ENCODE peak calls at places on chromosomes 3 and 15, in five cellular contexts. One of them, this sample, is unnamed.

GRCh38 chr3:99866167-99866810 is 48.6 kb downstream of the CMSS1 start:
- DNase-seq in mammary epithelial cell: peak; percentile 77
- DNase-seq in endodermal cell: no peak
- DNase-seq in mesendoderm: no peak
- DNase-seq in fibroblast of lung: peak; percentile 91
- DNase-seq in this sample: no peak

GRCh38 chr3:139427283-139428060 is 38.0 kb upstream of the COPB2 start:
- DNase-seq in mammary epithelial cell: peak; percentile 67
- DNase-seq in endodermal cell: peak; percentile 33
- DNase-seq in mesendoderm: peak; percentile 84
- DNase-seq in fibroblast of lung: peak; percentile 64
- DNase-seq in this sample: peak; percentile 76

GRCh38 chr3:134737520-134737919 is 57.5 kb upstream of the EPHB1 start:
- DNase-seq in mammary epithelial cell: no peak
- DNase-seq in endodermal cell: no peak
- DNase-seq in mesendoderm: peak; percentile 65
- DNase-seq in fibroblast of lung: no peak
- DNase-seq in this sample: no peak

GRCh38 chr15:66763186-66764066 is 61.4 kb downstream of the SMAD6 start:
- DNase-seq in mammary epithelial cell: no peak
- DNase-seq in endodermal cell: no peak
- DNase-seq in mesendoderm: no peak
- DNase-seq in fibroblast of lung: peak; percentile 39
- DNase-seq in this sample: no peak

GRCh38 chr3:127655641-127656040 is 17.1 kb upstream of the ABTB1 start:
- DNase-seq in mammary epithelial cell: no peak
- DNase-seq in endodermal cell: no peak
- DNase-seq in mesendoderm: peak; percentile 77
- DNase-seq in fibroblast of lung: peak; percentile 70
- DNase-seq in this sample: no peak

GRCh38 chr3:72679540-72680198 is 168.6 kb downstream of the SHQ1 start:
- DNase-seq in mammary epithelial cell: peak; percentile 40
- DNase-seq in endodermal cell: no peak
- DNase-seq in mesendoderm: peak; percentile 67
- DNase-seq in fibroblast of lung: peak; percentile 81
- DNase-seq in this sample: peak; percentile 70

GRCh38 chr15:55820043-55820442 is 77.1 kb upstream of the PRTG start:
- DNase-seq in mammary epithelial cell: no peak
- DNase-seq in endodermal cell: no peak
- DNase-seq in mesendoderm: no peak
- DNase-seq in fibroblast of lung: no peak
- DNase-seq in this sample: no peak

GRCh38 chr3:41369838-41370237 is 170.5 kb downstream of the CTNNB1 start:
- DNase-seq in mammary epithelial cell: no peak
- DNase-seq in endodermal cell: no peak
- DNase-seq in mesendoderm: peak; percentile 36
- DNase-seq in fibroblast of lung: no peak
- DNase-seq in this sample: no peak

GRCh38 chr3:12444582-12445468 is 39.5 kb upstream of the TSEN2 start:
- DNase-seq in mammary epithelial cell: peak; percentile 76
- DNase-seq in endodermal cell: peak; percentile 81
- DNase-seq in mesendoderm: peak; percentile 74
- DNase-seq in fibroblast of lung: peak; percentile 53
- DNase-seq in this sample: no peak

GRCh38 chr15:85661859-85662258 is 132.9 kb downstream of the KLHL25 start:
- DNase-seq in mammary epithelial cell: no peak
- DNase-seq in endodermal cell: no peak
- DNase-seq in mesendoderm: no peak
- DNase-seq in fibroblast of lung: no peak
- DNase-seq in this sample: no peak

GRCh38 chr3:164467027-164467426 is 611.3 kb downstream of the SI start:
- DNase-seq in mammary epithelial cell: no peak
- DNase-seq in endodermal cell: no peak
- DNase-seq in mesendoderm: peak; percentile 6
- DNase-seq in fibroblast of lung: peak; percentile 1
- DNase-seq in this sample: no peak

GRCh38 chr15:40063563-40064011 is 24.6 kb upstream of the SRP14 start:
- DNase-seq in mammary epithelial cell: peak; percentile 83
- DNase-seq in endodermal cell: peak; percentile 47
- DNase-seq in mesendoderm: no peak
- DNase-seq in fibroblast of lung: peak; percentile 69
- DNase-seq in this sample: no peak

GRCh38 chr3:119663885-119664284 is 3.5 kb upstream of the POPDC2 start:
- DNase-seq in mammary epithelial cell: no peak
- DNase-seq in endodermal cell: no peak
- DNase-seq in mesendoderm: no peak
- DNase-seq in fibroblast of lung: peak; percentile 28
- DNase-seq in this sample: no peak

GRCh38 chr15:33737687-33738606 is 230.3 kb upstream of the CHRM5 start:
- DNase-seq in mammary epithelial cell: peak; percentile 13
- DNase-seq in endodermal cell: peak; percentile 87
- DNase-seq in mesendoderm: peak; percentile 74
- DNase-seq in fibroblast of lung: peak; percentile 17
- DNase-seq in this sample: peak; percentile 41

GRCh38 chr3:2635511-2635910 is 474.7 kb downstream of the IL5RA start:
- DNase-seq in mammary epithelial cell: no peak
- DNase-seq in endodermal cell: no peak
- DNase-seq in mesendoderm: no peak
- DNase-seq in fibroblast of lung: no peak
- DNase-seq in this sample: peak; percentile 65

GRCh38 chr3:53236112-53236841 is 19.5 kb downstream of the TKT start:
- DNase-seq in mammary epithelial cell: peak; percentile 68
- DNase-seq in endodermal cell: peak; percentile 72
- DNase-seq in mesendoderm: peak; percentile 91
- DNase-seq in fibroblast of lung: peak; percentile 93
- DNase-seq in this sample: peak; percentile 39

GRCh38 chr15:73165844-73166243 is 113.6 kb downstream of the NEO1 start:
- DNase-seq in mammary epithelial cell: peak; percentile 72
- DNase-seq in endodermal cell: no peak
- DNase-seq in mesendoderm: no peak
- DNase-seq in fibroblast of lung: peak; percentile 15
- DNase-seq in this sample: no peak

GRCh38 chr3:4520013-4520881 is 27.1 kb downstream of the ITPR1 start:
- DNase-seq in mammary epithelial cell: no peak
- DNase-seq in endodermal cell: no peak
- DNase-seq in mesendoderm: no peak
- DNase-seq in fibroblast of lung: no peak
- DNase-seq in this sample: no peak

GRCh38 chr15:39397883-39398282 is 183.0 kb upstream of the THBS1 start:
- DNase-seq in mammary epithelial cell: no peak
- DNase-seq in endodermal cell: no peak
- DNase-seq in mesendoderm: no peak
- DNase-seq in fibroblast of lung: peak; percentile 57
- DNase-seq in this sample: peak; percentile 38

GRCh38 chr15:23416349-23417276 is 30.4 kb downstream of the GOLGA6L2 start:
- DNase-seq in mammary epithelial cell: no peak
- DNase-seq in endodermal cell: peak; percentile 83
- DNase-seq in mesendoderm: no peak
- DNase-seq in fibroblast of lung: no peak
- DNase-seq in this sample: peak; percentile 96

GRCh38 chr3:159857840-159858239 is 130.8 kb upstream of the IL12A start:
- DNase-seq in mammary epithelial cell: no peak
- DNase-seq in endodermal cell: no peak
- DNase-seq in mesendoderm: no peak
- DNase-seq in fibroblast of lung: no peak
- DNase-seq in this sample: no peak

GRCh38 chr3:12442654-12443501 is 41.4 kb upstream of the TSEN2 start:
- DNase-seq in mammary epithelial cell: peak; percentile 16
- DNase-seq in endodermal cell: no peak
- DNase-seq in mesendoderm: no peak
- DNase-seq in fibroblast of lung: peak; percentile 83
- DNase-seq in this sample: no peak

GRCh38 chr15:78046796-78047341 is 30.6 kb downstream of the TBC1D2B start:
- DNase-seq in mammary epithelial cell: peak; percentile 48
- DNase-seq in endodermal cell: peak; percentile 8
- DNase-seq in mesendoderm: no peak
- DNase-seq in fibroblast of lung: no peak
- DNase-seq in this sample: no peak

GRCh38 chr3:50316657-50317242 is 5.8 kb downstream of the HYAL2 start:
- DNase-seq in mammary epithelial cell: peak; percentile 99
- DNase-seq in endodermal cell: peak; percentile 84
- DNase-seq in mesendoderm: peak; percentile 88
- DNase-seq in fibroblast of lung: peak; percentile 79
- DNase-seq in this sample: no peak

GRCh38 chr3:141242722-141243092 is 11.1 kb downstream of the PXYLP1 start:
- DNase-seq in mammary epithelial cell: no peak
- DNase-seq in endodermal cell: no peak
- DNase-seq in mesendoderm: no peak
- DNase-seq in fibroblast of lung: no peak
- DNase-seq in this sample: no peak

GRCh38 chr15:33022629-33023028 is 171.9 kb downstream of the FMN1 start:
- DNase-seq in mammary epithelial cell: peak; percentile 77
- DNase-seq in endodermal cell: peak; percentile 85
- DNase-seq in mesendoderm: peak; percentile 91
- DNase-seq in fibroblast of lung: peak; percentile 67
- DNase-seq in this sample: no peak

GRCh38 chr3:42118762-42119361 is 27.7 kb downstream of the TRAK1 start:
- DNase-seq in mammary epithelial cell: peak; percentile 66
- DNase-seq in endodermal cell: peak; percentile 84
- DNase-seq in mesendoderm: peak; percentile 85
- DNase-seq in fibroblast of lung: peak; percentile 30
- DNase-seq in this sample: peak; percentile 23

GRCh38 chr3:156728267-156728985 is 54.0 kb downstream of the TIPARP start:
- DNase-seq in mammary epithelial cell: peak; percentile 69
- DNase-seq in endodermal cell: no peak
- DNase-seq in mesendoderm: no peak
- DNase-seq in fibroblast of lung: peak; percentile 26
- DNase-seq in this sample: no peak

GRCh38 chr15:51924146-51925068 is 47.2 kb downstream of the LEO1 start:
- DNase-seq in mammary epithelial cell: no peak
- DNase-seq in endodermal cell: peak; percentile 78
- DNase-seq in mesendoderm: peak; percentile 55
- DNase-seq in fibroblast of lung: no peak
- DNase-seq in this sample: no peak

GRCh38 chr3:140423146-140423545 is 254.7 kb upstream of the TRIM42 start:
- DNase-seq in mammary epithelial cell: no peak
- DNase-seq in endodermal cell: no peak
- DNase-seq in mesendoderm: no peak
- DNase-seq in fibroblast of lung: no peak
- DNase-seq in this sample: no peak

GRCh38 chr3:155190686-155191085 is 102.8 kb downstream of the STRIT1 start:
- DNase-seq in mammary epithelial cell: no peak
- DNase-seq in endodermal cell: no peak
- DNase-seq in mesendoderm: no peak
- DNase-seq in fibroblast of lung: no peak
- DNase-seq in this sample: no peak

GRCh38 chr3:147412917-147413711 is 3.9 kb downstream of the ZIC1 start:
- DNase-seq in mammary epithelial cell: no peak
- DNase-seq in endodermal cell: peak; percentile 82
- DNase-seq in mesendoderm: peak; percentile 74
- DNase-seq in fibroblast of lung: no peak
- DNase-seq in this sample: no peak
- H3K9ac ChIP-seq in mammary epithelial cell: no peak overlapping the region
- H3K9ac ChIP-seq in endodermal cell: no peak overlapping the region
- H3K9ac ChIP-seq in mesendoderm: no peak overlapping the region
- H3K9ac ChIP-seq in fibroblast of lung: no peak overlapping the region
- H3K9ac ChIP-seq in this sample: no peak overlapping the region

GRCh38 chr15:63246691-63247464 is 30.5 kb upstream of the APH1B start:
- DNase-seq in mammary epithelial cell: peak; percentile 83
- DNase-seq in endodermal cell: no peak
- DNase-seq in mesendoderm: no peak
- DNase-seq in fibroblast of lung: peak; percentile 57
- DNase-seq in this sample: no peak

GRCh38 chr15:63254991-63255390 is 22.4 kb upstream of the APH1B start:
- DNase-seq in mammary epithelial cell: no peak
- DNase-seq in endodermal cell: no peak
- DNase-seq in mesendoderm: no peak
- DNase-seq in fibroblast of lung: no peak
- DNase-seq in this sample: no peak

GRCh38 chr15:63251701-63252100 is 25.7 kb upstream of the APH1B start:
- DNase-seq in mammary epithelial cell: no peak
- DNase-seq in endodermal cell: no peak
- DNase-seq in mesendoderm: no peak
- DNase-seq in fibroblast of lung: peak; percentile 24
- DNase-seq in this sample: no peak

GRCh38 chr15:63252292-63252691 is 25.1 kb upstream of the APH1B start:
- DNase-seq in mammary epithelial cell: no peak
- DNase-seq in endodermal cell: no peak
- DNase-seq in mesendoderm: no peak
- DNase-seq in fibroblast of lung: no peak
- DNase-seq in this sample: no peak

DNA sequence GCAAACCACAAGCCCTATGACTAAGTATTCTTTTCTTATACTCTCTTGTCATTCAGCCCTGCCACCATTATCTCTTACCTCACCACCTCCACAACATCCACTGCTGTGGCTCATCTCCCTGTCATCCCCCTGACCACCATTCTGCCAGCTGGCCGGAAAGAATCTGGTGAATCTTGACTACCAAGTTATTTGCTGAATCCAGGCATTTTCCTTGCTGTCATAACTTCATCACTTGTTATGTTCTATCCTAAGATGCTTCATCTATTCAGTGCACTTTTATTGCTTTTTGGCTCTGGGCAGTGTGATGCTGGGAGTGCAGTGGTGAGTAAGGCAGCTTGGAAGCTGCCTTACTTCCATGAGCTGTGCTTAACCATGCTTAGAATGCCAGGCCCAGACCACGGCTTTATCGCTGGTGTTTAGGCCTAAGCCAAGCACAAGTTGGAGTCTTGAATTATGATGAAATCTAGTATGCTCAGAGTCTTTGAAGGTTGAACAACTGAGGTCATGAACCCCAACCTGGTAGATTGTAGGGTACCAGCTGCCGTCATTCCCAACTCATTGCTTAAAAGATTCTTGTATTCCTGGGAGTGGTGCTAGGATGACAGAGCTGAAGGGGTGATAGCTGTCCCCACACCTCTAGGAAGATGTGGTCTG is 27.0 kb upstream of the APH1B start:
- DNase-seq in mammary epithelial cell: peak; percentile 98
- DNase-seq in endodermal cell: no peak
- DNase-seq in mesendoderm: no peak
- DNase-seq in fibroblast of lung: peak; percentile 98
- DNase-seq in this sample: no peak
- H3K9ac ChIP-seq in mammary epithelial cell: no peak overlapping the region
- H3K9ac ChIP-seq in endodermal cell: no peak overlapping the region
- H3K9ac ChIP-seq in mesendoderm: no peak overlapping the region
- H3K9ac ChIP-seq in fibroblast of lung: no peak overlapping the region
- H3K9ac ChIP-seq in this sample: no peak overlapping the region

GRCh38 chr15:92807971-92808571 is 92.1 kb upstream of the CHD2 start:
- DNase-seq in mammary epithelial cell: peak; percentile 40
- DNase-seq in endodermal cell: peak; percentile 67
- DNase-seq in mesendoderm: peak; percentile 61
- DNase-seq in fibroblast of lung: no peak
- DNase-seq in this sample: no peak
- H3K9ac ChIP-seq in mammary epithelial cell: peak overlapping the region; percentile 67
- H3K9ac ChIP-seq in endodermal cell: no peak overlapping the region
- H3K9ac ChIP-seq in mesendoderm: peak overlapping the region; percentile 78
- H3K9ac ChIP-seq in fibroblast of lung: no peak overlapping the region
- H3K9ac ChIP-seq in this sample: peak overlapping the region; percentile 57

GRCh38 chr15:45454825-45455224 is 67.7 kb downstream of the SLC30A4 start:
- DNase-seq in mammary epithelial cell: peak; percentile 94
- DNase-seq in endodermal cell: no peak
- DNase-seq in mesendoderm: no peak
- DNase-seq in fibroblast of lung: peak; percentile 97
- DNase-seq in this sample: peak; percentile 92
- H3K9ac ChIP-seq in mammary epithelial cell: peak overlapping the region; percentile 70
- H3K9ac ChIP-seq in endodermal cell: no peak overlapping the region
- H3K9ac ChIP-seq in mesendoderm: no peak overlapping the region
- H3K9ac ChIP-seq in fibroblast of lung: peak overlapping the region; percentile 28
- H3K9ac ChIP-seq in this sample: peak overlapping the region; percentile 46